ENCODE peak calls at places on chromosomes 13 and 19, in eight cellular contexts. One of them, this sample, is unnamed.

GRCh38 chr13:75359266-75359665 is 122.7 kb downstream of the TBC1D4 start:
- DNase-seq in suprapubic skin: no peak
- DNase-seq in CD8-positive, alpha-beta T cell: no peak
- DNase-seq in T follicular helper cell: no peak
- DNase-seq in KG1: no peak
- DNase-seq in EL: peak
- DNase-seq in pulmonary artery endothelial cell: no peak
- DNase-seq in foreskin keratinocyte: peak
- DNase-seq in this sample: peak

GRCh38 chr19:54554896-54555295 is 18.7 kb upstream of the LILRA2 start:
- DNase-seq in EL: no peak
- DNase-seq in suprapubic skin: no peak
- DNase-seq in KG1: no peak
- DNase-seq in foreskin keratinocyte: no peak
- DNase-seq in pulmonary artery endothelial cell: no peak
- DNase-seq in T follicular helper cell: no peak
- DNase-seq in CD8-positive, alpha-beta T cell: no peak
- DNase-seq in this sample: no peak

GRCh38 chr19:39385629-39386411 is 5.1 kb downstream of the PAF1 start:
- DNase-seq in KG1: no peak
- DNase-seq in pulmonary artery endothelial cell: no peak
- DNase-seq in EL: no peak
- DNase-seq in T follicular helper cell: no peak
- DNase-seq in suprapubic skin: no peak
- DNase-seq in CD8-positive, alpha-beta T cell: no peak
- DNase-seq in foreskin keratinocyte: no peak
- DNase-seq in this sample: no peak

GRCh38 chr19:16571689-16572331 is 405 bp downstream of the SLC35E1 start:
- DNase-seq in foreskin keratinocyte: no peak
- DNase-seq in pulmonary artery endothelial cell: no peak
- DNase-seq in KG1: no peak
- DNase-seq in suprapubic skin: no peak
- DNase-seq in CD8-positive, alpha-beta T cell: no peak
- DNase-seq in T follicular helper cell: no peak
- DNase-seq in EL: peak
- DNase-seq in this sample: no peak

GRCh38 chr19:17183858-17184271 is 31.3 kb upstream of the USE1 start:
- DNase-seq in EL: no peak
- DNase-seq in foreskin keratinocyte: no peak
- DNase-seq in T follicular helper cell: no peak
- DNase-seq in CD8-positive, alpha-beta T cell: no peak
- DNase-seq in pulmonary artery endothelial cell: no peak
- DNase-seq in suprapubic skin: no peak
- DNase-seq in KG1: peak
- DNase-seq in this sample: no peak

GRCh38 chr13:114113961-114114360 is 18.5 kb downstream of the RASA3 start:
- DNase-seq in foreskin keratinocyte: no peak
- DNase-seq in CD8-positive, alpha-beta T cell: no peak
- DNase-seq in EL: no peak
- DNase-seq in T follicular helper cell: no peak
- DNase-seq in suprapubic skin: no peak
- DNase-seq in pulmonary artery endothelial cell: no peak
- DNase-seq in KG1: no peak
- DNase-seq in this sample: no peak

GRCh38 chr13:31160857-31161582 is 684 bp downstream of the HSPH1 start:
- DNase-seq in T follicular helper cell: peak
- DNase-seq in pulmonary artery endothelial cell: no peak
- DNase-seq in CD8-positive, alpha-beta T cell: peak
- DNase-seq in KG1: peak
- DNase-seq in foreskin keratinocyte: no peak
- DNase-seq in suprapubic skin: no peak
- DNase-seq in EL: peak
- DNase-seq in this sample: peak

GRCh38 chr19:18712981-18713380 is 29.5 kb downstream of the CRTC1 start:
- DNase-seq in EL: no peak
- DNase-seq in CD8-positive, alpha-beta T cell: no peak
- DNase-seq in suprapubic skin: no peak
- DNase-seq in foreskin keratinocyte: no peak
- DNase-seq in T follicular helper cell: no peak
- DNase-seq in pulmonary artery endothelial cell: no peak
- DNase-seq in KG1: no peak
- DNase-seq in this sample: no peak

GRCh38 chr13:40539954-40540706 is 126.3 kb downstream of the FOXO1 start:
- DNase-seq in foreskin keratinocyte: peak
- DNase-seq in EL: peak
- DNase-seq in T follicular helper cell: no peak
- DNase-seq in CD8-positive, alpha-beta T cell: no peak
- DNase-seq in KG1: no peak
- DNase-seq in suprapubic skin: no peak
- DNase-seq in pulmonary artery endothelial cell: peak
- DNase-seq in this sample: peak

GRCh38 chr19:2477141-2477710 is 1.3 kb downstream of the GADD45B start:
- DNase-seq in foreskin keratinocyte: no peak
- DNase-seq in T follicular helper cell: no peak
- DNase-seq in KG1: no peak
- DNase-seq in EL: peak
- DNase-seq in CD8-positive, alpha-beta T cell: no peak
- DNase-seq in suprapubic skin: no peak
- DNase-seq in pulmonary artery endothelial cell: no peak
- DNase-seq in this sample: no peak

GRCh38 chr19:530133-531008 is 1.2 kb upstream of the CDC34 start:
- DNase-seq in KG1: no peak
- DNase-seq in CD8-positive, alpha-beta T cell: no peak
- DNase-seq in suprapubic skin: no peak
- DNase-seq in EL: no peak
- DNase-seq in T follicular helper cell: no peak
- DNase-seq in foreskin keratinocyte: no peak
- DNase-seq in pulmonary artery endothelial cell: no peak
- DNase-seq in this sample: no peak

This sample was measured in brain microvascular endothelial cell.